ENCODE peak calls at places on chromosomes 4 and X, in ten cellular contexts. T is right atrium auricular region, V is skeletal muscle cell, F is astrocyte of the spinal cord, U is right cardiac atrium, H is fibroblast of the aortic adventitia, B is mucosa of descending colon, K is fibroblast of mammary gland, W is foreskin fibroblast, N is PC-9. Y is an unnamed sample.

GRCh38 chr4:88242144-88242543 is 42.2 kb downstream of the PPM1K start:
- DNase-seq in T (no peak), F (no peak), H (no peak), W (no peak), B (no peak), K (peak), N (no peak), V (no peak), U (no peak), Y (no peak)

GRCh38 chr4:118086334-118086733 is 52.0 kb downstream of the NDST3 start:
- DNase-seq in B (no peak), N (no peak), V (peak), K (peak), H (peak), F (peak), W (peak), T (no peak), U (no peak), Y (peak)

GRCh38 chr4:99832313-99832712 is 15.7 kb downstream of the DAPP1 start:
- DNase-seq in N (no peak), F (no peak), V (no peak), U (no peak), H (peak), W (no peak), T (no peak), B (peak), K (no peak), Y (no peak)

GRCh38 chr4:100422911-100423310 is 94.9 kb downstream of the EMCN start:
- DNase-seq in N (no peak), H (peak), B (no peak), F (no peak), W (no peak), T (no peak), V (no peak), U (no peak), K (no peak), Y (no peak)

GRCh38 chr4:109134268-109134667 is 168.2 kb downstream of the COL25A1 start:
- DNase-seq in H (no peak), U (no peak), V (no peak), B (no peak), W (no peak), K (no peak), T (no peak), N (no peak), F (no peak), Y (no peak)

GRCh38 chrX:68725966-68726365 is 78.5 kb downstream of the STARD8 start:
- DNase-seq in U (no peak), N (no peak), B (no peak), V (no peak), K (no peak), F (no peak), T (no peak), H (no peak), W (no peak), Y (no peak)

GRCh38 chr4:47876310-47876709 is 38.1 kb downstream of the NFXL1 start:
- DNase-seq in T (no peak), V (no peak), U (no peak), H (no peak), B (no peak), F (no peak), N (no peak), K (peak), W (no peak), Y (no peak)

GRCh38 chrX:41238543-41238942 is 95.4 kb upstream of the DDX3X start:
- DNase-seq in V (peak), W (peak), F (peak), B (no peak), K (peak), T (no peak), H (peak), N (no peak), U (no peak), Y (no peak)

GRCh38 chr4:74632634-74633033 is 161.7 kb downstream of the BTC start:
- DNase-seq in F (peak), V (peak), K (peak), U (no peak), T (no peak), H (peak), N (peak), W (peak), B (peak), Y (peak)

GRCh38 chrX:153580700-153581386 is 18.1 kb downstream of the CCNQ start:
- DNase-seq in V (no peak), N (peak), U (peak), K (no peak), T (no peak), F (no peak), H (no peak), W (no peak), B (peak), Y (peak)

GRCh38 chrX:28589048-28589447 is 1.8 kb downstream of the IL1RAPL1 start:
- DNase-seq in W (no peak), V (no peak), U (no peak), H (no peak), B (no peak), F (no peak), K (no peak), N (no peak), T (no peak), Y (no peak)

GRCh38 chrX:13029341-13029740 is 15.1 kb downstream of the FAM9C start:
- DNase-seq in K (peak), T (no peak), H (peak), B (peak), U (peak), W (no peak), V (no peak), F (peak), N (peak), Y (no peak)
- H3K4me3 ChIP-seq in K (no peak), T (no peak), H (no peak), B (no peak), U (no peak), W (no peak), V (no peak), F (no peak), N (peak), Y (no peak)

GRCh38 chr4:112206431-112206830 is 25.2 kb upstream of the AP1AR start:
- DNase-seq in W (no peak), K (no peak), N (no peak), F (no peak), V (no peak), B (no peak), U (no peak), T (no peak), H (no peak), Y (no peak)

GRCh38 chr4:112201915-112202505 is 29.6 kb upstream of the AP1AR start:
- DNase-seq in V (no peak), F (no peak), U (no peak), B (no peak), N (no peak), H (no peak), T (no peak), K (no peak), W (no peak), Y (no peak)

GRCh38 chr4:112199041-112199440 is 32.5 kb upstream of the AP1AR start:
- DNase-seq in B (no peak), F (no peak), T (no peak), U (no peak), K (no peak), H (no peak), V (no peak), W (no peak), N (no peak), Y (no peak)

GRCh38 chr4:112203593-112203992 is 28.0 kb upstream of the AP1AR start:
- DNase-seq in F (no peak), U (no peak), B (no peak), T (no peak), V (no peak), H (no peak), N (no peak), W (no peak), K (no peak), Y (no peak)
- H3K4me3 ChIP-seq in F (no peak), U (no peak), B (no peak), T (no peak), V (no peak), H (no peak), N (no peak), W (no peak), K (no peak), Y (no peak)

DNA sequence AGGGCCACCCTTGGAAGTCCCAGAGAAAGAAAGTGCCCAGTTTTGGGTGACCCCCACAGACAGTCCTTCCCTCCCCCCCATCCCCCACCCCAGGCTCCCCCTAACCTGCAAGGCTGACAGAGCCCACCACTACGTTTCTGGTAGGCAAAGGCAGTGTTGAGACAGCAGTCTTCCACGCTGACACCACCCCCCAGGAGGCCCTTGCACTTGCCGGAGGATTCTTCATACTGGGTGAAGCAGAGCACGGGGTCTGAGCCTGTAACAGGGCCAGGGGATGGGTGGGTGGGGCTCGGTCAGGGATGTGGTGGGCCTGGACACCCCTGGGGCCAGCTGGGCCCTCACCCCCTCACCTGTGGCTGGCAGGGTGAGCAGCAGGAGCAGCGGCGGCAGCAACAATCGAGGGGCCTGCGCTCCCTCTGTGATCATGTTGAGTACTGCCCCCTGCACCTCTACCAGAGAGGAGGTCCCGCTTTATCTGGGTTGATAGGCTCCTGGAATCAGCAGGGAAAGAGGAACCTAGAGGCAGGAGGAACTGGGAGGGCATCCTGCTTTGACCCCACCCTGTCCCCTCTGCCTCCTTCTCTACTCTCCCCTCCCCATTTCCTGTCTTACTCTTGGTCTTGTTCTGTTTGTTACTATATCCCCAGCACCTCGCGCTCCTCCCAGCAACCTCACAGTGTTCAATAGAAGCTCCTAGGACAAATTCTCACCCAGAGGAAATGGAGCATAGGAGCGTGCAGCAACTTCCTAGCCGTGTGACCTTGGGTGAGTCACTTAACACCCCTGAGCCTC is at the start of gene CFP:
- DNase-seq in T (no peak), H (no peak), N (no peak), B (no peak), K (no peak), F (no peak), V (no peak), W (no peak), U (no peak), Y (no peak)
- H3K4me3 ChIP-seq in T (no peak), H (no peak), N (no peak), B (no peak), K (no peak), F (no peak), V (no peak), W (no peak), U (peak), Y (no peak)

DNA sequence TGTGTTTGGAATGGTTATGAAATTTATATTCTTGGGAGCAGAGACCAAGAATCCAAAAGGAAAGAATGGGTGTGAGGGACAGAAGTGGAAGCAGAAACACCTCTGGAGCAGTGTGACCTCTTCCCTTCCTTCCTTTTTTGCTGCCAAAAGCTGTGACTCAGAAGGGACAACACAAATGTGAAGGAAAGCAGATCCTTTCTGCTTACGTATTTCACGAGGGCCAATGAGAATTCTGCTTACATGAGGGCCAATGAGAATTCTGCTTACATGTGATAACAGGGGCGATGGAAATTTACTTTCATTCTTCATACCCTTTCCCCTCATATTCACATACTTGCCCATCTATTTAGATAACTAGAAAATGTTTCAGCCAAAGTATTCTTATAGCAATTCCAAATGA is 404.6 kb downstream of the PRDM5 start:
- DNase-seq in K (peak), U (no peak), N (peak), H (peak), T (peak), B (peak), F (peak), V (peak), W (peak), Y (peak)
- H3K4me3 ChIP-seq in K (no peak), U (no peak), N (peak), H (peak), T (no peak), B (no peak), F (no peak), V (no peak), W (peak), Y (no peak)

DNA sequence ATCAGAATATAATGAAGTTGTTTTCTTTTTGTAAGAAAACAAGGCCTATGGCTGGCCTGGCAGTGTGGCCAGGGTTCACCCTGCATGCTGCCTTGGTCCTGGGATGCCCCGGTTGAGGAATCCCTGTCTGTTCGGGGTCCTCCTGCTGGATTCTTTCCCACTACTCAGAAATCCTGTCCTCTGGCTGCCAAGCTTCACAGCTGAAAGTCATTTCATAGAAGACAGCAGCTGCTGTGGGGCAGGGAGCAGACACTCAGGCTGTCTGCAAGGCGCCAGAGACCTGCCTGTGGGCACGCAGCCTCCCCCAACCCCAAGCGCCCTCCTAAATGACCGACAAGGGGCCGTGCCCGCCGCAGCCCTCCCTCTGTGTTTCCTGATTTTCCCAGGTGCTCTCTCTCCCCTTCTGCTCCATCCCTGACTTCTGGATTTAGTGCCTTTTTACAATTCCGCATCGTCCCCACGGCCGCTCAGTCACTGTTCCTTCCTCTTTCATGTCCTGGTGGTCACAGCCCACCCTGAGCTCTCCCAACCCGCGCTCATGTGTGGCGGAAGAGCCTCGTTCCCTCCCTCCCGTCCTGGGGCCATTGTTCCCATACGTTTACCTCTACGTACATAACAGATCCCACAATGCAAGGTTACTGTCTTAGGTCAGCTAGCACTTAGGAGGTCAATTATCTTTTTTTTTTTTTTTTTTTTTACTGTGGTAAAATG is 27.5 kb downstream of the ZFYVE28 start:
- DNase-seq in F (no peak), V (no peak), U (peak), N (no peak), W (no peak), H (no peak), K (no peak), B (no peak), T (no peak), Y (no peak)
- H3K4me3 ChIP-seq in F (no peak), V (no peak), U (no peak), N (no peak), W (no peak), H (no peak), K (no peak), B (no peak), T (no peak), Y (no peak)

DNA sequence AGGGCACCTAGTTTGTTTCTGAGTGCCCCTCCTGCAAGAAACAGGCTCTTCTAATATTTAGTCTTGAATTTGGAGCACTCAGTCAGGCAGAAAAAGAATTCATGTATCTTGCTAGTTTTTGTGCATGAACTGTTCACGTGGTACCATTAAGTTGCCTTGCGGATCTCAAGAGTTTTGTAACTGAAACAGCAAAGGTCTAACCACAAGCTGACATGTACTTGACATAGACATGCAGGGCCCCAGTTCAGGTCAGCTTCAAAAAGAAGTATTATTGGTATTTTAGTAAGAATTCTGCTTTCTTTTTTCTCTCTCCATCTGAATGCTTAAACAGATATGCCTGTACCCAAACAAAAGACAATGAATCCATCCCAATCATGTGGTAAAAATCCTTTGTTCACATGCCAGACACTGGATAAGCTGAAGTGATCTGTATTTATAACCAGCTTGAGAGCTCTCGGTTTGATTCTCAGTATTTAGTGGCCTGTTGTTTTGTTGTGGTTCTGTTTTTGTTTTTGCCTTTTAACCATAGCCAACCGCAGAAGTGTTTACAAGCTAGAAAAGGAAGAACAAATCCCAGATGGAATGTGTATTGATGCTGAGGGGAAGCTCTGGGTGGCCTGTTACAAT is 13.0 kb downstream of the RGN start:
- DNase-seq in U (no peak), N (no peak), B (no peak), T (no peak), V (no peak), K (peak), H (peak), W (peak), F (peak), Y (no peak)
- H3K4me3 ChIP-seq in U (no peak), N (no peak), B (no peak), T (no peak), V (no peak), K (no peak), H (no peak), W (no peak), F (no peak), Y (no peak)

Y was measured in MG63.